ENCODE peak calls at places on chromosomes 11 and 22, in six cellular contexts. Y is fibroblast of lung, N is choroid plexus epithelial cell, E is BJ, O is progenitor cell of endocrine pancreas, J is glutamatergic neuron. D is an unnamed sample.

GRCh38 chr11:8905528-8906165 is 5.3 kb upstream of the AKIP1 start:
- DNase-seq in Y (peak), N (peak), E (peak), O (no peak), J (no peak), D (no peak)

GRCh38 chr11:4068962-4069361 is 25.6 kb upstream of the RRM1 start:
- DNase-seq in Y (peak), N (no peak), E (no peak), O (no peak), J (no peak), D (no peak)

GRCh38 chr22:22955276-22955798 is 67.7 kb downstream of the IGLL5 start:
- DNase-seq in Y (no peak), N (no peak), E (no peak), O (no peak), J (no peak), D (no peak)

GRCh38 chr11:93986716-93987115 is 34.4 kb upstream of the HEPHL1 start:
- DNase-seq in Y (peak), N (peak), E (no peak), O (no peak), J (no peak), D (no peak)

GRCh38 chr11:113245216-113245615 is 69.2 kb upstream of the TTC12 start:
- DNase-seq in Y (no peak), N (no peak), E (no peak), O (no peak), J (no peak), D (no peak)

GRCh38 chr22:29254283-29254653 is 13.5 kb downstream of the RHBDD3 start:
- DNase-seq in Y (no peak), N (no peak), E (no peak), O (no peak), J (no peak), D (no peak)

GRCh38 chr22:22074634-22075381 is 92.2 kb upstream of the TOP3B start:
- DNase-seq in Y (no peak), N (no peak), E (no peak), O (no peak), J (no peak), D (no peak)

GRCh38 chr11:130131957-130132850 is 27.4 kb upstream of the ST14 start:
- DNase-seq in Y (peak), N (peak), E (no peak), O (no peak), J (no peak), D (no peak)

GRCh38 chr11:130555251-130555841 is 106.9 kb downstream of the ADAMTS15 start:
- DNase-seq in Y (peak), N (no peak), E (no peak), O (no peak), J (no peak), D (no peak)

GRCh38 chr11:26649884-26650283 is 72.0 kb downstream of the SLC5A12 start:
- DNase-seq in Y (peak), N (peak), E (peak), O (peak), J (peak), D (no peak)

GRCh38 chr11:72591785-72592490 is 82.3 kb downstream of the PDE2A start:
- DNase-seq in Y (no peak), N (peak), E (no peak), O (no peak), J (no peak), D (no peak)

GRCh38 chr11:60924110-60924905 is at the start of gene TMEM132A:
- DNase-seq in Y (peak), N (peak), E (no peak), O (peak), J (peak), D (no peak)

GRCh38 chr11:66789097-66789890 is 53.9 kb upstream of the RCE1 start:
- DNase-seq in Y (peak), N (no peak), E (peak), O (no peak), J (no peak), D (no peak)

GRCh38 chr11:20429216-20429615 is 41.7 kb downstream of the PRMT3 start:
- DNase-seq in Y (no peak), N (no peak), E (no peak), O (no peak), J (no peak), D (no peak)

GRCh38 chr22:21761086-21761485 is 25.5 kb upstream of the YPEL1 start:
- DNase-seq in Y (peak), N (peak), E (no peak), O (no peak), J (no peak), D (no peak)

GRCh38 chr11:70040452-70040851 is 37.7 kb upstream of the ANO1 start:
- DNase-seq in Y (no peak), N (no peak), E (no peak), O (no peak), J (no peak), D (no peak)

DNA sequence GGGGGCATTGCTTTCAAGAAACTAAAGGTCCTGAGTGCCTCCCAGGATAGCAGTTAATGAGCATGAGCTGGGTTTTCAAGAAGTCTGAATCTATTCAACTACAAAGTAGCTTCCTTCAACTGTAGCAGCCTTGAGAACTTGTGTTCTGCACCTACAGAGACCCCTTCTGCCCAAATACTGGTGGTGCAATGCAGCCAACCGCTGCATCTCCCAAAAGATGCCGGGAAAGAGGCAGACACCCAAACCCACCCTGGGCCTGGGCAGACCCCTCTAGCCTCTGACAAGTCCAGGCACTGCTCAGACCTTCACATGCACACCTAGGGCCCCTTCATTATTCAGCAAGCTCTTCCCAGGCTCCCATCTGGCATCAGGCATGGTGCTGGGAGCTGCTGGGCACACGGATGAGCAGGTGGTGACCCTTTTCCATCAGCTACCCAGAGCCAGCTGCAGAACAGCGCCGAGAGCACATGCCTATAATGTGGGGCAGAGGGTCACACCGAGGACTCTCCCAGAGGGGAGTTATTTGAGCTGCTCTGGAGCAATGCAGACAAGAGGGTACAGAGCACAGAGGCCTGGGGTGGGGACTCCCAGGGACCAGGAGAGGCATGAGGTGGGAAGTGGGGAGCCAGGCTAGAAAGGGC is 44.9 kb upstream of the ETS1 start:
- DNase-seq in Y (peak), N (peak), E (no peak), O (no peak), J (peak), D (no peak)
- TF ChIP-seq CTCF in Y (peak), N (peak), E (peak), O (peak), J (peak), D (no peak)

DNA sequence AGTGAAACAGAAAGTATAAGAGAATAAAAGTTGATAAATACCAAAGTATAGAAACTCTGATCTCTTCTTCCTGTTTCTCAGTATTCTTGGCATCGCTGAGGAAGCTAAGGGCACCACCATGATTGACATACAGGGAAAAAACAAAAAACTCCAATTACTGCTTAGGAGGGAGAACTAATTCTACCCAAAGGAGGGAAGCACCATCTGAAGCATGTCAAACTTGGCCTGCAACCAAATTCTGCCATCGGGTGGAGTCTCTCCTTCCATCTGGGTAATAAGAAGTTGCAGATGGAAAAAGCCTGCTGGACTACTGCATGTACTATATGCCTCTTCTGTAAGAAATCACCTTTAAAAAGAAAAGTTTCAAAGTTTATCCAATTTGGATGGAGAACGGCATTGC is 30.5 kb upstream of the PPP2R1B start:
- DNase-seq in Y (no peak), N (no peak), E (no peak), O (no peak), J (no peak), D (no peak)
- TF ChIP-seq CTCF in Y (no peak), N (no peak), E (no peak), O (no peak), J (no peak), D (no peak)

GRCh38 chr11:86241956-86242525 is 2.5 kb upstream of the EED start:
- DNase-seq in Y (no peak), N (no peak), E (no peak), O (no peak), J (no peak), D (no peak)
- TF ChIP-seq CTCF in Y (no peak), N (no peak), E (no peak), O (no peak), J (no peak), D (no peak)

GRCh38 chr22:45911601-45912271 is 65.2 kb downstream of the WNT7B start:
- DNase-seq in Y (peak), N (peak), E (no peak), O (no peak), J (no peak), D (no peak)
- TF ChIP-seq CTCF in Y (no peak), N (no peak), E (no peak), O (no peak), J (no peak), D (no peak)

GRCh38 chr22:42630211-42630610 is 10.2 kb downstream of the ATP5MGL start:
- DNase-seq in Y (no peak), N (no peak), E (no peak), O (no peak), J (no peak), D (no peak)

GRCh38 chr22:42630901-42631602 is 9.3 kb downstream of the ATP5MGL start:
- DNase-seq in Y (no peak), N (peak), E (no peak), O (no peak), J (no peak), D (no peak)

GRCh38 chr22:42635531-42635930 is 4.9 kb downstream of the ATP5MGL start:
- DNase-seq in Y (peak), N (peak), E (peak), O (no peak), J (no peak), D (no peak)

GRCh38 chr22:42633013-42633412 is 7.4 kb downstream of the ATP5MGL start:
- DNase-seq in Y (no peak), N (no peak), E (no peak), O (no peak), J (no peak), D (no peak)

GRCh38 chr22:42632096-42632495 is 8.3 kb downstream of the ATP5MGL start:
- DNase-seq in Y (no peak), N (peak), E (no peak), O (no peak), J (peak), D (no peak)
- TF ChIP-seq CTCF in Y (peak), N (peak), E (peak), O (peak), J (peak), D (no peak)

GRCh38 chr11:64042301-64042700 is 6.6 kb downstream of the FLRT1 start:
- DNase-seq in Y (no peak), N (no peak), E (no peak), O (no peak), J (no peak), D (no peak)

GRCh38 chr11:64039012-64039665 is 3.4 kb downstream of the FLRT1 start:
- DNase-seq in Y (no peak), N (no peak), E (no peak), O (no peak), J (no peak), D (no peak)

GRCh38 chr11:64041846-64042245 is 6.1 kb downstream of the FLRT1 start:
- DNase-seq in Y (no peak), N (no peak), E (no peak), O (no peak), J (no peak), D (no peak)

GRCh38 chr11:64038500-64038899 is 2.8 kb downstream of the FLRT1 start:
- DNase-seq in Y (no peak), N (no peak), E (no peak), O (no peak), J (no peak), D (no peak)

GRCh38 chr11:64040684-64041267 is 5.0 kb downstream of the FLRT1 start:
- DNase-seq in Y (no peak), N (no peak), E (no peak), O (no peak), J (no peak), D (no peak)
- TF ChIP-seq CTCF in Y (peak), N (peak), E (peak), O (peak), J (no peak), D (no peak)

D was measured in activated B cell treated with CpG ODN at 0.5 μM for 24 hours.